ENCODE peak calls at places on chromosome 16, in nine cellular contexts. G, Q, X, C, B, P, O, W and L are unnamed samples.

GRCh38 chr16:8878523-8878911 is 3.6 kb upstream of the LITAFD start:
- DNase-seq in G (no peak), Q (no peak), X (no peak), C (no peak), B (no peak), P (no peak), O (peak; percentile 51), W (peak; percentile 35), L (no peak)

GRCh38 chr16:68079616-68080344 is 5.4 kb upstream of the NFATC3 start:
- DNase-seq in G (peak; percentile 71), Q (peak; percentile 75), X (peak; percentile 89), C (peak; percentile 87), B (peak; percentile 65), P (peak; percentile 54), O (no peak), W (peak; percentile 89), L (no peak)

GRCh38 chr16:8863594-8864424 is 5.0 kb downstream of the CARHSP1 start:
- DNase-seq in G (no peak), Q (no peak), X (peak; percentile 71), C (no peak), B (no peak), P (peak; percentile 51), O (peak; percentile 83), W (no peak), L (no peak)

GRCh38 chr16:67931712-67932461 is at the start of gene CTRL:
- DNase-seq in G (no peak), Q (no peak), X (no peak), C (no peak), B (no peak), P (no peak), O (no peak), W (no peak), L (no peak)

GRCh38 chr16:70746708-70747424 is 54.1 kb downstream of the VAC14 start:
- DNase-seq in G (peak; percentile 76), Q (peak; percentile 81), X (peak; percentile 82), C (no peak), B (peak; percentile 68), P (no peak), O (peak; percentile 95), W (no peak), L (no peak)

GRCh38 chr16:81546781-81547180 is 102.2 kb downstream of the CMIP start:
- DNase-seq in G (no peak), Q (no peak), X (no peak), C (no peak), B (no peak), P (no peak), O (no peak), W (no peak), L (no peak)

GRCh38 chr16:1527836-1528811 is 5.3 kb upstream of the TMEM204 start:
- DNase-seq in G (no peak), Q (peak; percentile 39), X (no peak), C (no peak), B (peak; percentile 66), P (no peak), O (no peak), W (peak; percentile 84), L (no peak)

GRCh38 chr16:84360170-84360569 is 8.2 kb upstream of the ATP2C2 start:
- DNase-seq in G (no peak), Q (no peak), X (no peak), C (no peak), B (no peak), P (no peak), O (no peak), W (no peak), L (no peak)

GRCh38 chr16:10921536-10922327 is 20.5 kb downstream of the DEXI start:
- DNase-seq in G (no peak), Q (no peak), X (no peak), C (no peak), B (no peak), P (no peak), O (no peak), W (peak; percentile 58), L (no peak)

GRCh38 chr16:88497561-88498420 is 44.7 kb downstream of the ZFPM1 start:
- DNase-seq in G (no peak), Q (no peak), X (no peak), C (no peak), B (no peak), P (no peak), O (no peak), W (no peak), L (no peak)

GRCh38 chr16:75265911-75266701 is 14.7 kb upstream of the BCAR1 start:
- DNase-seq in G (peak; percentile 84), Q (no peak), X (peak; percentile 86), C (peak; percentile 83), B (peak; percentile 84), P (no peak), O (peak; percentile 77), W (peak; percentile 87), L (no peak)

GRCh38 chr16:88387941-88388627 is 5.3 kb downstream of the ZNF469 start:
- DNase-seq in G (no peak), Q (no peak), X (peak; percentile 82), C (no peak), B (no peak), P (no peak), O (peak; percentile 87), W (no peak), L (no peak)

GRCh38 chr16:9256196-9256595 is 164.8 kb downstream of the HAPSTR1 start:
- DNase-seq in G (no peak), Q (no peak), X (peak; percentile 32), C (no peak), B (no peak), P (no peak), O (peak; percentile 37), W (no peak), L (no peak)

GRCh38 chr16:87604572-87605135 is 2.3 kb downstream of the JPH3 start:
- DNase-seq in G (no peak), Q (no peak), X (no peak), C (no peak), B (no peak), P (no peak), O (no peak), W (no peak), L (no peak)

GRCh38 chr16:1771864-1772361 is 570 bp upstream of the NME3 start:
- DNase-seq in G (no peak), Q (no peak), X (peak; percentile 16), C (no peak), B (no peak), P (no peak), O (no peak), W (no peak), L (no peak)

GRCh38 chr16:89764711-89765201 is 43.4 kb downstream of the ZNF276 start:
- DNase-seq in G (no peak), Q (peak; percentile 54), X (peak; percentile 85), C (no peak), B (no peak), P (peak; percentile 21), O (no peak), W (no peak), L (peak; percentile 20)
- TF ChIP-seq POLR2A in G (no peak), Q (no peak), X (peak; percentile 65), C (no peak), B (no peak), P (no peak), O (no peak), W (no peak), L (no peak)

GRCh38 chr16:57196753-57197152 is 10.6 kb downstream of the RSPRY1 start:
- DNase-seq in G (no peak), Q (no peak), X (no peak), C (no peak), B (no peak), P (no peak), O (no peak), W (no peak), L (no peak)

GRCh38 chr16:57192720-57193486 is 6.8 kb downstream of the RSPRY1 start:
- DNase-seq in G (no peak), Q (no peak), X (no peak), C (no peak), B (no peak), P (no peak), O (no peak), W (no peak), L (no peak)

GRCh38 chr16:57192146-57192545 is 6.0 kb downstream of the RSPRY1 start:
- DNase-seq in G (no peak), Q (no peak), X (no peak), C (no peak), B (no peak), P (no peak), O (no peak), W (no peak), L (no peak)

GRCh38 chr16:57196276-57196675 is 10.1 kb downstream of the RSPRY1 start:
- DNase-seq in G (no peak), Q (no peak), X (no peak), C (no peak), B (no peak), P (no peak), O (no peak), W (no peak), L (no peak)

GRCh38 chr16:57194512-57194911 is 8.4 kb downstream of the RSPRY1 start:
- DNase-seq in G (no peak), Q (no peak), X (no peak), C (no peak), B (no peak), P (no peak), O (peak; percentile 87), W (no peak), L (no peak)
- H3K4me3 ChIP-seq in G (no peak overlapping the region), Q (no peak overlapping the region), X (no peak overlapping the region), C (no peak overlapping the region), B (no peak overlapping the region), P (no peak overlapping the region), O (no peak overlapping the region), W (no peak overlapping the region), L (no peak overlapping the region)

GRCh38 chr16:4935231-4935855 is 1.6 kb downstream of the PPL start:
- DNase-seq in G (peak; percentile 95), Q (peak; percentile 91), X (peak; percentile 65), C (peak; percentile 97), B (peak; percentile 55), P (peak; percentile 89), O (no peak), W (peak; percentile 89), L (no peak)

GRCh38 chr16:4937782-4938682 is 1.1 kb upstream of the PPL start:
- DNase-seq in G (no peak), Q (no peak), X (peak; percentile 64), C (no peak), B (no peak), P (no peak), O (no peak), W (no peak), L (no peak)

GRCh38 chr16:4936181-4936990 is 562 bp downstream of the PPL start:
- DNase-seq in G (peak; percentile 54), Q (no peak), X (peak; percentile 46), C (no peak), B (peak; percentile 46), P (no peak), O (peak; percentile 42), W (no peak), L (no peak)

GRCh38 chr16:4938683-4939030 is 1.7 kb upstream of the PPL start:
- DNase-seq in G (no peak), Q (no peak), X (no peak), C (no peak), B (no peak), P (no peak), O (no peak), W (no peak), L (no peak)

GRCh38 chr16:4936991-4937781 is at the start of gene PPL:
- DNase-seq in G (peak; percentile 75), Q (peak; percentile 73), X (peak; percentile 95), C (peak; percentile 88), B (peak; percentile 65), P (peak; percentile 60), O (peak; percentile 73), W (peak; percentile 80), L (no peak)
- TF ChIP-seq POLR2A in G (peak; percentile 54), Q (no peak), X (peak; percentile 33), C (no peak), B (no peak), P (no peak), O (peak; percentile 6), W (no peak), L (no peak)

GRCh38 chr16:30787613-30788378 is 791 bp upstream of the ZNF629 start:
- DNase-seq in G (no peak), Q (no peak), X (no peak), C (no peak), B (no peak), P (no peak), O (no peak), W (no peak), L (no peak)
- H3K4me3 ChIP-seq in G (peak overlapping the region; percentile 80), Q (peak overlapping the region; percentile 88), X (peak overlapping the region; percentile 89), C (peak overlapping the region; percentile 97), B (peak overlapping the region; percentile 91), P (peak overlapping the region; percentile 85), O (peak overlapping the region; percentile 98), W (peak overlapping the region; percentile 83), L (peak overlapping the region; percentile 98)